ENCODE peak calls at places on chromosomes 1 and 21, in ten cellular contexts. C is HCT116, M is fibroblast of mammary gland, N is GM12865, T is cardiac muscle cell, P is foreskin fibroblast, E is brain microvascular endothelial cell, Y is Panc1, G is fibroblast of pulmonary artery, H is choroid plexus epithelial cell. K is an unnamed sample.

GRCh38 chr21:37446552-37446951 is 80.0 kb downstream of the DYRK1A start:
- DNase-seq in P (no peak), N (no peak), T (no peak), G (no peak), Y (no peak), H (no peak), E (no peak), M (no peak), C (no peak), K (no peak)

GRCh38 chr1:215257280-215257679 is 174.7 kb downstream of the KCNK2 start:
- DNase-seq in P (peak; percentile 16), N (no peak), H (peak; percentile 12), Y (no peak), G (peak; percentile 8), T (peak; percentile 31), C (no peak), M (peak; percentile 31), E (no peak), K (no peak)

GRCh38 chr1:83546863-83547262 is 452.1 kb downstream of the TTLL7 start:
- DNase-seq in G (peak; percentile 6), N (no peak), H (peak; percentile 5), P (peak; percentile 30), Y (no peak), E (no peak), C (no peak), T (peak; percentile 26), M (peak; percentile 89), K (no peak)

GRCh38 chr1:115293899-115294298 is 44.1 kb downstream of the NGF start:
- DNase-seq in C (no peak), N (no peak), T (no peak), M (no peak), P (peak; percentile 25), G (no peak), E (no peak), H (no peak), Y (no peak), K (no peak)

GRCh38 chr1:111242805-111243523 is 15.5 kb downstream of the CHI3L2 start:
- DNase-seq in T (no peak), M (no peak), H (no peak), G (peak; percentile 35), N (no peak), P (no peak), Y (no peak), C (no peak), E (no peak), K (no peak)

GRCh38 chr1:118396824-118397530 is 211.9 kb upstream of the SPAG17 start:
- DNase-seq in T (no peak), N (no peak), C (no peak), P (no peak), E (no peak), H (no peak), M (peak; percentile 17), Y (no peak), G (no peak), K (no peak)

GRCh38 chr21:36728371-36729111 is 29.6 kb downstream of the SIM2 start:
- DNase-seq in P (no peak), G (no peak), Y (no peak), C (no peak), N (no peak), H (no peak), T (no peak), E (no peak), M (no peak), K (no peak)

GRCh38 chr1:6052543-6053205 is 7.0 kb downstream of the KCNAB2 start:
- DNase-seq in M (peak; percentile 64), N (peak; percentile 33), T (peak; percentile 76), H (peak; percentile 83), E (peak; percentile 70), C (no peak), P (peak; percentile 84), G (peak; percentile 80), Y (peak; percentile 18), K (peak; percentile 74)

GRCh38 chr1:173561263-173561662 is 41.6 kb downstream of the SLC9C2 start:
- DNase-seq in T (no peak), P (no peak), H (no peak), N (no peak), Y (no peak), G (no peak), E (no peak), M (no peak), C (no peak), K (no peak)

GRCh38 chr1:91374086-91374485 is 30.6 kb downstream of the HFM1 start:
- DNase-seq in T (no peak), M (no peak), E (no peak), N (no peak), C (no peak), G (no peak), Y (no peak), P (no peak), H (no peak), K (no peak)

GRCh38 chr1:50476800-50477199 is 53.6 kb upstream of the DMRTA2 start:
- DNase-seq in G (no peak), M (no peak), N (no peak), P (no peak), T (no peak), H (no peak), E (no peak), C (no peak), Y (no peak), K (no peak)

GRCh38 chr1:196278816-196279215 is 329.4 kb downstream of the KCNT2 start:
- DNase-seq in C (no peak), T (no peak), P (no peak), H (no peak), Y (no peak), G (no peak), M (no peak), N (no peak), E (no peak), K (no peak)

GRCh38 chr1:213425631-213426030 is 374.6 kb downstream of the RPS6KC1 start:
- DNase-seq in M (no peak), T (no peak), Y (no peak), C (no peak), P (no peak), N (no peak), G (no peak), E (no peak), H (no peak), K (no peak)

GRCh38 chr1:54324031-54324654 is 82.1 kb downstream of the SSBP3 start:
- DNase-seq in Y (no peak), N (no peak), H (no peak), G (peak; percentile 53), C (no peak), E (no peak), T (peak; percentile 57), M (peak; percentile 24), P (peak; percentile 38), K (no peak)

GRCh38 chr1:54326577-54327385 is 79.4 kb downstream of the SSBP3 start:
- DNase-seq in N (no peak), T (no peak), H (no peak), P (peak; percentile 31), E (no peak), G (no peak), C (no peak), Y (no peak), M (no peak), K (no peak)

GRCh38 chr1:54325705-54326461 is 80.3 kb downstream of the SSBP3 start:
- DNase-seq in E (no peak), P (no peak), N (no peak), T (no peak), C (no peak), Y (no peak), M (no peak), H (no peak), G (no peak), K (no peak)

GRCh38 chr1:54324750-54325704 is 81.2 kb downstream of the SSBP3 start:
- DNase-seq in Y (no peak), T (peak; percentile 38), H (no peak), N (no peak), G (peak; percentile 36), C (no peak), P (peak; percentile 45), M (peak; percentile 25), E (no peak), K (no peak)

DNA sequence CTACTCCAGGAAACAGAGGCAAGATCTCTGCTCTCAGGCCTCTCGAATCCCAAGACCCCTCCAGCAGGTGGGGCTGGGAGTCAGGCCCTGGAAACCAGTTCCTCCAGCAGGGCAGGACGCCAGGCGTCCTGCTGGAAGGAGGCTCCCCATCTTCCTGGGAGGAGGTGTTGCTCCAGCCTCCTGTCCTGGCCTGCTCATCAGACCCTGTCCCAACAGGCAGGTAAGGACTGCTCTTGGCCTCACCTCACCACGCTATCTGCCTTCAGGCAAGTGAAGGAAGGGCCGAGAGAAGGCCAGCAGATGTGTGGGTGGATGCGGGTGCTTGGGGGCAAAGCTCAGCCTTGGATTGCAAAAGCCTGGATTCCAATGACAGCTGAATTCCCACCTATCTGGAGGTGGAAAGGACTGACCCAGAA is 82.9 kb downstream of the SSBP3 start:
- DNase-seq in M (no peak), C (no peak), E (no peak), N (no peak), T (no peak), H (no peak), P (no peak), Y (no peak), G (no peak), K (no peak)
- TF ChIP-seq CTCF in M (no peak), C (no peak), E (peak; percentile 20), N (no peak), T (peak; percentile 17), H (peak; percentile 33), P (no peak), Y (no peak), G (peak; percentile 24), K (no peak)

GRCh38 chr1:107572674-107573205 is 392.2 kb downstream of the VAV3 start:
- DNase-seq in E (no peak), C (no peak), G (peak; percentile 11), N (no peak), Y (no peak), H (peak; percentile 54), M (peak; percentile 86), T (peak; percentile 29), P (peak; percentile 81), K (peak; percentile 83)
- H3K4me3 ChIP-seq in E (no peak overlapping the region), C (no peak overlapping the region), G (no peak overlapping the region), N (no peak overlapping the region), Y (no peak overlapping the region), H (no peak overlapping the region), M (no peak overlapping the region), T (no peak overlapping the region), P (no peak overlapping the region), K (no peak overlapping the region)

GRCh38 chr1:28580706-28581530 is 11.1 kb upstream of the RAB42 start:
- DNase-seq in H (peak; percentile 39), P (peak; percentile 67), E (no peak), G (peak; percentile 44), C (no peak), T (peak; percentile 38), Y (no peak), M (peak; percentile 41), N (peak; percentile 79), K (peak; percentile 33)
- TF ChIP-seq CTCF in H (no peak), P (no peak), E (peak; percentile 19), G (peak; percentile 21), C (no peak), T (peak; percentile 11), Y (no peak), M (no peak), N (peak; percentile 28), K (peak; percentile 6)

DNA sequence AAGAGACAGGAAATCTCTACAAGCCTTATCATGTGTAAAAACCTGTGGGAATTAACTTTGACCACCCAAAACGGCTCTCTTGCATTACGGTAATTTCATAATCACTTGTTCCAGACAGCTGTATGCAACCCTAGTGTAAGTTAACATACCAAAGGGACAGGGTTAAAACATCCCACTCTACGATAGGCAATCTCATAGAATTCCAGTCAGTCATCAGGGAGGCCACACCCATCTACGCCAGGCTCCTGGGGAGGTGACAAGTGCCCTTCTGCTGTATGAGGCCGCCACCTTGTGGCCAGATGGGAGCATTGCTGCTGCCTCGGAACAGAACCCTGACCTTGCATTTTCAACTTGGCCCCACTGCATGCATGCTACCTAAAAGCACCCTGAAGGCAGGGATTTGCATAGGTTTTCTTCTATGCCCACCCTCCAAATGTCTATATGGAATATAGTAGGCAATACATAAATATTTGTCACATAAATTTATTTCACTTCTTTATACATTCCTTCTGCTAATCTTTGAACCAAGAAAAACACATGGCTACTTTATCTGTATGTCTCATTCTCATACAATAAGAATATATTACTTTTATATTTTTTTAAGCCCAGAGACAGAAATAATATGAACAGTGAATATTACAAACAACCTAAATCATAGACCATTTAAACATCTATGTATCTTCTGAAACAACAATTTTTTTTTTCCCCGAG is 12.6 kb downstream of the HSF2BP start:
- DNase-seq in H (peak; percentile 98), T (peak; percentile 97), M (peak; percentile 92), E (peak; percentile 91), C (peak; percentile 88), G (peak; percentile 97), N (peak; percentile 92), Y (peak; percentile 84), P (peak; percentile 95), K (peak; percentile 89)
- H3K4me3 ChIP-seq in H (no peak overlapping the region), T (no peak overlapping the region), M (no peak overlapping the region), E (no peak overlapping the region), C (peak overlapping the region; percentile 21), G (no peak overlapping the region), N (no peak overlapping the region), Y (no peak overlapping the region), P (no peak overlapping the region), K (no peak overlapping the region)

K was measured in astrocyte of the spinal cord.